ENCODE peak calls at places on chromosome 16, in nine cellular contexts. One of them, this sample, is unnamed.
A peak's percentile ranks its signal among the peaks of the same experiment; 100 is the strongest.

GRCh38 chr16:15434079-15434424 is 336 bp upstream of the BMERB1 start:
- DNase-seq in cardiac muscle cell: no peak
- DNase-seq in Peyer's patch: no peak
- DNase-seq in keratinocyte: no peak
- DNase-seq in left lung: no peak
- DNase-seq in kidney: no peak
- DNase-seq in transverse colon: no peak
- DNase-seq in pancreas: no peak
- DNase-seq in neural progenitor cell: no peak
- DNase-seq in this sample: no peak

GRCh38 chr16:30948956-30949654 is at the start of gene ORAI3:
- DNase-seq in cardiac muscle cell: peak; percentile 73
- DNase-seq in Peyer's patch: peak; percentile 84
- DNase-seq in keratinocyte: no peak
- DNase-seq in left lung: peak; percentile 98
- DNase-seq in kidney: peak; percentile 95
- DNase-seq in transverse colon: peak; percentile 81
- DNase-seq in pancreas: peak; percentile 76
- DNase-seq in neural progenitor cell: peak; percentile 84
- DNase-seq in this sample: peak; percentile 89

GRCh38 chr16:11030990-11031510 is 86.7 kb downstream of the CLEC16A start:
- DNase-seq in cardiac muscle cell: no peak
- DNase-seq in Peyer's patch: no peak
- DNase-seq in keratinocyte: no peak
- DNase-seq in left lung: no peak
- DNase-seq in kidney: no peak
- DNase-seq in transverse colon: no peak
- DNase-seq in pancreas: no peak
- DNase-seq in neural progenitor cell: no peak
- DNase-seq in this sample: no peak

GRCh38 chr16:15811416-15811777 is 45.4 kb downstream of the MYH11 start:
- DNase-seq in cardiac muscle cell: no peak
- DNase-seq in Peyer's patch: no peak
- DNase-seq in keratinocyte: no peak
- DNase-seq in left lung: no peak
- DNase-seq in kidney: no peak
- DNase-seq in transverse colon: no peak
- DNase-seq in pancreas: no peak
- DNase-seq in neural progenitor cell: no peak
- DNase-seq in this sample: no peak

GRCh38 chr16:1991135-1991551 is 1.4 kb downstream of the SYNGR3 start:
- DNase-seq in cardiac muscle cell: no peak
- DNase-seq in Peyer's patch: peak; percentile 93
- DNase-seq in keratinocyte: no peak
- DNase-seq in left lung: peak; percentile 79
- DNase-seq in kidney: no peak
- DNase-seq in transverse colon: peak; percentile 79
- DNase-seq in pancreas: peak; percentile 45
- DNase-seq in neural progenitor cell: no peak
- DNase-seq in this sample: no peak

GRCh38 chr16:75099738-75100615 is 16.6 kb downstream of the LDHD start:
- DNase-seq in cardiac muscle cell: no peak
- DNase-seq in Peyer's patch: peak; percentile 37
- DNase-seq in keratinocyte: no peak
- DNase-seq in left lung: peak; percentile 57
- DNase-seq in kidney: peak; percentile 76
- DNase-seq in transverse colon: no peak
- DNase-seq in pancreas: no peak
- DNase-seq in neural progenitor cell: no peak
- DNase-seq in this sample: peak; percentile 34

GRCh38 chr16:71846443-71846842 is 667 bp downstream of the ATXN1L start:
- DNase-seq in cardiac muscle cell: peak; percentile 27
- DNase-seq in Peyer's patch: no peak
- DNase-seq in keratinocyte: no peak
- DNase-seq in left lung: no peak
- DNase-seq in kidney: no peak
- DNase-seq in transverse colon: peak; percentile 20
- DNase-seq in pancreas: no peak
- DNase-seq in neural progenitor cell: peak; percentile 51
- DNase-seq in this sample: no peak

GRCh38 chr16:77467929-77468328 is 33.1 kb upstream of the ADAMTS18 start:
- DNase-seq in cardiac muscle cell: no peak
- DNase-seq in Peyer's patch: no peak
- DNase-seq in keratinocyte: no peak
- DNase-seq in left lung: no peak
- DNase-seq in kidney: no peak
- DNase-seq in transverse colon: no peak
- DNase-seq in pancreas: no peak
- DNase-seq in neural progenitor cell: no peak
- DNase-seq in this sample: no peak

GRCh38 chr16:30413116-30413806 is 5.9 kb downstream of the ZNF771 start:
- DNase-seq in cardiac muscle cell: no peak
- DNase-seq in Peyer's patch: no peak
- DNase-seq in keratinocyte: no peak
- DNase-seq in left lung: no peak
- DNase-seq in kidney: no peak
- DNase-seq in transverse colon: no peak
- DNase-seq in pancreas: no peak
- DNase-seq in neural progenitor cell: no peak
- DNase-seq in this sample: no peak

GRCh38 chr16:79747688-79748087 is 147.2 kb upstream of the MAF start:
- DNase-seq in cardiac muscle cell: no peak
- DNase-seq in Peyer's patch: no peak
- DNase-seq in keratinocyte: no peak
- DNase-seq in left lung: no peak
- DNase-seq in kidney: no peak
- DNase-seq in transverse colon: no peak
- DNase-seq in pancreas: no peak
- DNase-seq in neural progenitor cell: no peak
- DNase-seq in this sample: no peak

GRCh38 chr16:67539691-67540635 is 11.3 kb downstream of the RIPOR1 start:
- DNase-seq in cardiac muscle cell: no peak
- DNase-seq in Peyer's patch: no peak
- DNase-seq in keratinocyte: no peak
- DNase-seq in left lung: no peak
- DNase-seq in kidney: peak; percentile 81
- DNase-seq in transverse colon: no peak
- DNase-seq in pancreas: no peak
- DNase-seq in neural progenitor cell: no peak
- DNase-seq in this sample: no peak

GRCh38 chr16:19108409-19109287 is 5.1 kb upstream of the ITPRIPL2 start:
- DNase-seq in cardiac muscle cell: no peak
- DNase-seq in Peyer's patch: no peak
- DNase-seq in keratinocyte: no peak
- DNase-seq in left lung: no peak
- DNase-seq in kidney: no peak
- DNase-seq in transverse colon: no peak
- DNase-seq in pancreas: no peak
- DNase-seq in neural progenitor cell: no peak
- DNase-seq in this sample: no peak

GRCh38 chr16:87468550-87468949 is 24.3 kb downstream of the ZCCHC14 start:
- DNase-seq in cardiac muscle cell: no peak
- DNase-seq in Peyer's patch: no peak
- DNase-seq in keratinocyte: no peak
- DNase-seq in left lung: no peak
- DNase-seq in kidney: no peak
- DNase-seq in transverse colon: no peak
- DNase-seq in pancreas: no peak
- DNase-seq in neural progenitor cell: no peak
- DNase-seq in this sample: no peak
- H3K4me1 ChIP-seq in cardiac muscle cell: peaks cover 33% of the 10 kb centered on the region
- H3K4me1 ChIP-seq in Peyer's patch: peaks cover 12% of the 10 kb centered on the region
- H3K4me1 ChIP-seq in keratinocyte: peaks cover 15% of the 10 kb centered on the region
- H3K4me1 ChIP-seq in left lung: peaks cover 38% of the 10 kb centered on the region
- H3K4me1 ChIP-seq in kidney: peaks cover 45% of the 10 kb centered on the region
- H3K4me1 ChIP-seq in transverse colon: peaks cover 40% of the 10 kb centered on the region
- H3K4me1 ChIP-seq in pancreas: peaks cover 34% of the 10 kb centered on the region
- H3K4me1 ChIP-seq in neural progenitor cell: peaks cover 41% of the 10 kb centered on the region
- H3K4me1 ChIP-seq in this sample: peaks cover 11% of the 10 kb centered on the region

GRCh38 chr16:85579199-85579598 is 33.9 kb upstream of the GSE1 start:
- DNase-seq in cardiac muscle cell: no peak
- DNase-seq in Peyer's patch: no peak
- DNase-seq in keratinocyte: no peak
- DNase-seq in left lung: no peak
- DNase-seq in kidney: no peak
- DNase-seq in transverse colon: no peak
- DNase-seq in pancreas: no peak
- DNase-seq in neural progenitor cell: peak; percentile 95
- DNase-seq in this sample: no peak

GRCh38 chr16:85582177-85582888 is 30.8 kb upstream of the GSE1 start:
- DNase-seq in cardiac muscle cell: no peak
- DNase-seq in Peyer's patch: no peak
- DNase-seq in keratinocyte: no peak
- DNase-seq in left lung: no peak
- DNase-seq in kidney: no peak
- DNase-seq in transverse colon: no peak
- DNase-seq in pancreas: no peak
- DNase-seq in neural progenitor cell: no peak
- DNase-seq in this sample: no peak

GRCh38 chr16:85578599-85578948 is 34.5 kb upstream of the GSE1 start:
- DNase-seq in cardiac muscle cell: no peak
- DNase-seq in Peyer's patch: no peak
- DNase-seq in keratinocyte: no peak
- DNase-seq in left lung: no peak
- DNase-seq in kidney: no peak
- DNase-seq in transverse colon: no peak
- DNase-seq in pancreas: no peak
- DNase-seq in neural progenitor cell: peak; percentile 48
- DNase-seq in this sample: no peak

GRCh38 chr16:85579883-85580607 is 33.1 kb upstream of the GSE1 start:
- DNase-seq in cardiac muscle cell: no peak
- DNase-seq in Peyer's patch: no peak
- DNase-seq in keratinocyte: no peak
- DNase-seq in left lung: no peak
- DNase-seq in kidney: no peak
- DNase-seq in transverse colon: no peak
- DNase-seq in pancreas: no peak
- DNase-seq in neural progenitor cell: no peak
- DNase-seq in this sample: no peak

DNA sequence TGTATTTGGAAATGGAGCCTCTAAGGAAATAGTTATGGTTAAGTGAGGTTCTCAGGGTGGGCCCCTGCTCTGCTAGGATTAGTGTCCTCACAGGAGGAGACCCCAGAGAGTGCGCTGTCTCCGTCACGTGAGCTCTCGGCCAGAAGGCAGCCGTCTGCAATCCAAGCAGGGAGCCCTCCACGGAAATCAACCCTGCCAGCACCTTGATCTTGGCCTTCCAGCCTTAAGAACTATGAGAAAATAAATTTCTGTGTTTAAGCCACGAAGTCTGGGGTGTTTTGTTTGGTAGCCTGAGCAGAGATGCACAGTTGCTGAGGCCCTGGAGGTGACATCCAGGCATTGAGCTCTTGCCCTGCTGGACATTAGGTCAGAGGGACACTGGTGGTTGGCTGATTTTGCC is 32.4 kb upstream of the GSE1 start:
- DNase-seq in cardiac muscle cell: no peak
- DNase-seq in Peyer's patch: no peak
- DNase-seq in keratinocyte: no peak
- DNase-seq in left lung: no peak
- DNase-seq in kidney: no peak
- DNase-seq in transverse colon: no peak
- DNase-seq in pancreas: no peak
- DNase-seq in neural progenitor cell: no peak
- DNase-seq in this sample: no peak
- H3K27ac ChIP-seq in cardiac muscle cell: no peak overlapping the region
- H3K27ac ChIP-seq in Peyer's patch: no peak overlapping the region
- H3K27ac ChIP-seq in keratinocyte: no peak overlapping the region
- H3K27ac ChIP-seq in left lung: no peak overlapping the region
- H3K27ac ChIP-seq in kidney: no peak overlapping the region
- H3K27ac ChIP-seq in transverse colon: peak overlapping the region; percentile 54
- H3K27ac ChIP-seq in pancreas: no peak overlapping the region
- H3K27ac ChIP-seq in neural progenitor cell: no peak overlapping the region
- H3K27ac ChIP-seq in this sample: no peak overlapping the region

GRCh38 chr16:52149003-52149402 is 397.9 kb downstream of the TOX3 start:
- DNase-seq in cardiac muscle cell: no peak
- DNase-seq in Peyer's patch: no peak
- DNase-seq in keratinocyte: no peak
- DNase-seq in left lung: no peak
- DNase-seq in kidney: no peak
- DNase-seq in transverse colon: no peak
- DNase-seq in pancreas: no peak
- DNase-seq in neural progenitor cell: no peak
- DNase-seq in this sample: no peak
- H3K9me3 ChIP-seq in cardiac muscle cell: no peaks in the 10 kb centered on the region
- H3K9me3 ChIP-seq in Peyer's patch: no peaks in the 10 kb centered on the region
- H3K9me3 ChIP-seq in keratinocyte: no peaks in the 10 kb centered on the region
- H3K9me3 ChIP-seq in left lung: no peaks in the 10 kb centered on the region
- H3K9me3 ChIP-seq in kidney: no peaks in the 10 kb centered on the region
- H3K9me3 ChIP-seq in transverse colon: no peaks in the 10 kb centered on the region
- H3K9me3 ChIP-seq in pancreas: no peaks in the 10 kb centered on the region
- H3K9me3 ChIP-seq in neural progenitor cell: no peaks in the 10 kb centered on the region
- H3K9me3 ChIP-seq in this sample: no peaks in the 10 kb centered on the region

GRCh38 chr16:17368951-17369350 is 101.8 kb downstream of the XYLT1 start:
- DNase-seq in cardiac muscle cell: no peak
- DNase-seq in Peyer's patch: no peak
- DNase-seq in keratinocyte: no peak
- DNase-seq in left lung: no peak
- DNase-seq in kidney: no peak
- DNase-seq in transverse colon: no peak
- DNase-seq in pancreas: no peak
- DNase-seq in neural progenitor cell: no peak
- DNase-seq in this sample: no peak
- H3K4me1 ChIP-seq in cardiac muscle cell: peaks cover 9% of the 10 kb centered on the region
- H3K4me1 ChIP-seq in Peyer's patch: peaks cover 9% of the 10 kb centered on the region
- H3K4me1 ChIP-seq in keratinocyte: peaks cover 13% of the 10 kb centered on the region
- H3K4me1 ChIP-seq in left lung: peaks cover 7% of the 10 kb centered on the region
- H3K4me1 ChIP-seq in kidney: no peaks in the 10 kb centered on the region
- H3K4me1 ChIP-seq in transverse colon: peaks cover 24% of the 10 kb centered on the region
- H3K4me1 ChIP-seq in pancreas: peaks cover 3% of the 10 kb centered on the region
- H3K4me1 ChIP-seq in neural progenitor cell: peaks cover 23% of the 10 kb centered on the region
- H3K4me1 ChIP-seq in this sample: no peaks in the 10 kb centered on the region

DNA sequence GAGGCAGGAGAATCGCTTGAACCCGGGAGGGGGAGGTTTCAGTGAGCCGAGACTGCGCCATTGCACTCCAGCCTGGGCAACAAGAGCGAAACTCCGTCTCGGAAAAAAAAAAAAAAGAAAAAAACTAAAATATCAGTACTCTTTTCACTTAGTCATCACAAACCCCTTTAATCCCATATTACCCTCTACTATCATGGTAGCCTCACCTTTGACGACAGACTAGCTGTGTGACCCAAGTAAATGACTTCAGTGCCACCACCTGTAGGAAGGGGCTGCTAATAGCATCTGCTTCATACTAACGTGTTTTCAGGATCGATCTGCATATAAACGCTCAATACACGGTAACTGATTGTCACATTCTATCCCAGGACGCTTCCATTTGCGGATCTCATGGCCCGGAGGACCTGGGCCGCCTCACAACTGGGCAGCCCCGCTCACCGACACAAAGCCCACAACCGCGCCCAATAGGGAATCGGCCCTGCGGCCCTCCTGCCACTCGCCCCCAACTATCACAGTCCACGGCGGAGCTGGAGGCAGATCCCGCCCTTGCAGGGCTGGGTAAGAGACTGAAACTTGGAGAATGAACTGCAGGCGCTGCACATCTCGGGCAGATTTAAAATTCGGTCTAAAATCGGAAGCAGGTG is 1.1 kb upstream of the ZNF263 start:
- DNase-seq in cardiac muscle cell: peak; percentile 79
- DNase-seq in Peyer's patch: no peak
- DNase-seq in keratinocyte: no peak
- DNase-seq in left lung: no peak
- DNase-seq in kidney: no peak
- DNase-seq in transverse colon: no peak
- DNase-seq in pancreas: no peak
- DNase-seq in neural progenitor cell: peak; percentile 86
- DNase-seq in this sample: no peak
- H3K27ac ChIP-seq in cardiac muscle cell: peak overlapping the region; percentile 98
- H3K27ac ChIP-seq in Peyer's patch: peak overlapping the region; percentile 99
- H3K27ac ChIP-seq in keratinocyte: peak overlapping the region; percentile 99
- H3K27ac ChIP-seq in left lung: peak overlapping the region; percentile 99
- H3K27ac ChIP-seq in kidney: peak overlapping the region; percentile 99
- H3K27ac ChIP-seq in transverse colon: peak overlapping the region; percentile 100
- H3K27ac ChIP-seq in pancreas: peak overlapping the region; percentile 98
- H3K27ac ChIP-seq in neural progenitor cell: peak overlapping the region; percentile 95
- H3K27ac ChIP-seq in this sample: peak overlapping the region; percentile 98

This sample was measured in right lobe of liver.